ENCODE peak calls at places on chromosomes 7 and 10, in seven cellular contexts. G is GM23338, J is aorta, D is heart left ventricle, Y is lung, Z is heart right ventricle, A is HepG2. E is an unnamed sample.

GRCh38 chr10:23173549-23174074 is 18.5 kb upstream of the PTF1A start:
- DNase-seq in Z (no peak), D (no peak), Y (no peak), G (peak; percentile 49), A (no peak), J (no peak), E (no peak)

GRCh38 chr7:132488634-132489302 is 87.5 kb downstream of the PLXNA4 start:
- DNase-seq in Y (no peak), G (no peak), D (no peak), J (peak; percentile 44), Z (no peak), A (no peak), E (no peak)

GRCh38 chr10:47438857-47439474 is 44.9 kb downstream of the ANXA8 start:
- DNase-seq in Z (no peak), A (peak; percentile 67), D (no peak), Y (no peak), J (no peak), G (peak; percentile 80), E (no peak)

GRCh38 chr7:5780801-5781496 is 514 bp downstream of the RNF216 start:
- DNase-seq in D (peak; percentile 31), Y (peak; percentile 36), Z (peak; percentile 32), A (no peak), J (peak; percentile 85), G (peak; percentile 37), E (peak; percentile 78)

GRCh38 chr10:110802090-110802489 is 69.6 kb upstream of the PDCD4 start:
- DNase-seq in Y (no peak), J (no peak), A (no peak), G (no peak), D (no peak), Z (no peak), E (no peak)

GRCh38 chr10:37816290-37816689 is 41.1 kb downstream of the ZNF248 start:
- DNase-seq in G (no peak), J (no peak), A (no peak), Y (no peak), D (no peak), Z (no peak), E (no peak)

GRCh38 chr7:7911339-7911738 is 57.3 kb upstream of the GLCCI1 start:
- DNase-seq in D (no peak), Y (no peak), G (peak; percentile 88), Z (no peak), J (no peak), A (peak; percentile 94), E (no peak)

GRCh38 chr7:129351320-129351719 is 82.9 kb upstream of the STRIP2 start:
- DNase-seq in Z (no peak), G (no peak), D (no peak), Y (no peak), J (no peak), A (no peak), E (no peak)

GRCh38 chr10:62693306-62693705 is 111.2 kb upstream of the ADO start:
- DNase-seq in J (no peak), G (no peak), A (no peak), Y (no peak), Z (no peak), D (no peak), E (no peak)

GRCh38 chr10:31582365-31583052 is 263.5 kb downstream of the ZEB1 start:
- DNase-seq in Y (no peak), Z (peak; percentile 46), D (peak; percentile 36), A (no peak), J (no peak), G (peak; percentile 11), E (no peak)

GRCh38 chr7:123372368-123372767 is 162.0 kb downstream of the IQUB start:
- DNase-seq in G (no peak), Z (no peak), A (no peak), Y (no peak), J (no peak), D (no peak), E (no peak)

GRCh38 chr7:46544396-46545008 is 623.4 kb upstream of the IGFBP3 start:
- DNase-seq in Z (no peak), D (no peak), J (no peak), A (peak; percentile 7), Y (no peak), G (no peak), E (no peak)

GRCh38 chr7:50450691-50451051 is 521 bp upstream of the FIGNL1 start:
- DNase-seq in Y (no peak), G (peak; percentile 56), D (no peak), A (no peak), J (no peak), Z (no peak), E (peak; percentile 59)

GRCh38 chr10:111650088-111650487 is 533.5 kb downstream of the GPAM start:
- DNase-seq in J (no peak), Z (no peak), D (no peak), Y (no peak), A (no peak), G (peak; percentile 29), E (no peak)

GRCh38 chr7:29877196-29877595 is 70.9 kb downstream of the WIPF3 start:
- DNase-seq in Z (no peak), Y (no peak), A (peak; percentile 44), J (no peak), G (no peak), D (no peak), E (no peak)

GRCh38 chr7:16670021-16670420 is 24.0 kb downstream of the BZW2 start:
- DNase-seq in Y (no peak), J (no peak), A (no peak), D (no peak), Z (no peak), G (no peak), E (no peak)

GRCh38 chr7:126801738-126802137 is 451.0 kb downstream of the GRM8 start:
- DNase-seq in J (no peak), A (no peak), D (no peak), Z (no peak), G (no peak), Y (no peak), E (no peak)

GRCh38 chr7:2724453-2725177 is 36.6 kb downstream of the AMZ1 start:
- DNase-seq in J (peak; percentile 56), D (no peak), G (no peak), A (no peak), Z (no peak), Y (no peak), E (peak; percentile 4)

GRCh38 chr10:121284952-121285351 is 313.3 kb downstream of the FGFR2 start:
- DNase-seq in Y (no peak), Z (no peak), G (no peak), J (no peak), A (no peak), D (no peak), E (no peak)

GRCh38 chr7:101087334-101088068 is 2.2 kb downstream of the TRIM56 start:
- DNase-seq in Y (no peak), J (peak; percentile 79), D (no peak), G (no peak), Z (no peak), A (no peak), E (no peak)

GRCh38 chr10:126062132-126063032 is 166.0 kb downstream of the FANK1 start:
- DNase-seq in D (peak; percentile 83), G (no peak), Y (peak; percentile 77), J (peak; percentile 96), A (no peak), Z (peak; percentile 88), E (peak; percentile 93)

GRCh38 chr10:83332695-83333094 is 806.6 kb upstream of the GHITM start:
- DNase-seq in D (no peak), G (no peak), J (no peak), Z (no peak), A (no peak), Y (no peak), E (no peak)

GRCh38 chr10:79149662-79150443 is 81.1 kb downstream of the ZMIZ1 start:
- DNase-seq in A (no peak), J (peak; percentile 88), Z (peak; percentile 86), D (peak; percentile 89), G (no peak), Y (peak; percentile 86), E (peak; percentile 96)

GRCh38 chr10:79148452-79149344 is 79.9 kb downstream of the ZMIZ1 start:
- DNase-seq in Y (peak; percentile 63), Z (peak; percentile 84), G (no peak), J (no peak), A (no peak), D (peak; percentile 82), E (peak; percentile 79)

GRCh38 chr10:79149345-79149661 is 80.5 kb downstream of the ZMIZ1 start:
- DNase-seq in Y (no peak), D (no peak), A (no peak), G (no peak), Z (no peak), J (no peak), E (no peak)

GRCh38 chr10:79152423-79152817 is 83.7 kb downstream of the ZMIZ1 start:
- DNase-seq in Y (no peak), D (no peak), Z (no peak), A (no peak), G (no peak), J (no peak), E (no peak)

GRCh38 chr10:79150444-79150754 is 81.6 kb downstream of the ZMIZ1 start:
- DNase-seq in A (no peak), J (no peak), Z (no peak), Y (no peak), G (no peak), D (no peak), E (no peak)
- H3K4me3 ChIP-seq in A (no peak overlapping the region), J (no peak overlapping the region), Z (no peak overlapping the region), Y (no peak overlapping the region), G (no peak overlapping the region), D (no peak overlapping the region), E (no peak overlapping the region)

GRCh38 chr10:34776090-34776690 is 38.9 kb downstream of the PARD3 start:
- DNase-seq in G (no peak), A (no peak), Y (no peak), J (no peak), D (no peak), Z (no peak), E (no peak)
- H3K4me1 ChIP-seq in G (peaks cover 36% of the 10 kb centered on the region), A (peaks cover 21% of the 10 kb centered on the region), Y (peaks cover 4% of the 10 kb centered on the region), J (peaks cover 2% of the 10 kb centered on the region), D (peaks cover 11% of the 10 kb centered on the region), Z (peaks cover 25% of the 10 kb centered on the region), E (peaks cover 61% of the 10 kb centered on the region)

DNA sequence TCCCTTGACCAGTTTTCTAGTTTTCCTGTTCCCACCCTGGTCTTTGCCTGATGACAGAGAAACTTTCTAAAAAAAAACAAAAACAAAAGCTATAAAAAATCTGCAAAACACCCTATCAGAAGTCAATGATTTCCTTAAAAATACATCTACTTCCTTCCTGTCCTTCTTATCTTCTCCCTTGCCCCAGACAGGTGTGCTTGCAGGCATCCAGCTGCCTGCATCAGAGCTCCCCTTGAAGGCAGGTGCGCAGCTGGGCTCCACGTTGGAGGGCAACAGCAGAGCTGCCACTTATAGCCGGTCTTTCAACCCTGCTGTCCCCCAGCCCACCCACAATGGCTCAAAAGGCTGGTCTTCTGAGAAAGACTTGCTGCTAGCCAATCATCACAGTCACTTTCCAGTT is 29.8 kb downstream of the UBE2D4 start:
- DNase-seq in Y (no peak), Z (no peak), A (no peak), J (no peak), G (no peak), D (no peak), E (no peak)
- H3K4me3 ChIP-seq in Y (no peak overlapping the region), Z (no peak overlapping the region), A (no peak overlapping the region), J (no peak overlapping the region), G (no peak overlapping the region), D (no peak overlapping the region), E (no peak overlapping the region)

GRCh38 chr7:136601772-136602171 is 266.7 kb upstream of the CHRM2 start:
- DNase-seq in G (no peak), D (no peak), Y (no peak), A (no peak), Z (no peak), J (no peak), E (no peak)
- H3K4me1 ChIP-seq in G (no peaks in the 10 kb centered on the region), D (no peaks in the 10 kb centered on the region), Y (no peaks in the 10 kb centered on the region), A (no peaks in the 10 kb centered on the region), Z (no peaks in the 10 kb centered on the region), J (no peaks in the 10 kb centered on the region), E (no peaks in the 10 kb centered on the region)

GRCh38 chr10:1061930-1062769 is 6.0 kb downstream of the WDR37 start:
- DNase-seq in D (no peak), G (no peak), J (no peak), A (no peak), Z (no peak), Y (no peak), E (no peak)
- H3K4me3 ChIP-seq in D (no peak overlapping the region), G (no peak overlapping the region), J (no peak overlapping the region), A (no peak overlapping the region), Z (no peak overlapping the region), Y (no peak overlapping the region), E (no peak overlapping the region)

E was measured in psoas muscle.